ENCODE peak calls at places on chromosomes 11 and 22, in ten cellular contexts. K is naive thymus-derived CD8-positive, alpha-beta T cell; V is ELR; J is AML-193; D is EH; F is HuH-7; Z is CD8-positive, alpha-beta T cell; P is Ammon's horn; O is Right ventricle myocardium superior; C is activated CD4-positive, alpha-beta T cell treated with anti-CD3 and anti-CD28 coated beads for 36 hours. I is an unnamed sample.

GRCh38 chr11:99325807-99326206 is 305.1 kb downstream of the CNTN5 start:
- DNase-seq in K (no peak), V (peak; percentile 93), J (peak; percentile 70), D (no peak), F (no peak), Z (no peak), P (no peak), O (no peak), C (no peak), I (no peak)

GRCh38 chr22:46528121-46528610 is 9.3 kb downstream of the CELSR1 start:
- DNase-seq in K (no peak), V (peak; percentile 74), J (peak; percentile 98), D (peak; percentile 59), F (peak; percentile 98), Z (no peak), P (no peak), O (no peak), C (peak; percentile 30), I (no peak)

GRCh38 chr11:76602431-76602861 is 68.1 kb downstream of the LRRC32 start:
- DNase-seq in K (no peak), V (no peak), J (no peak), D (peak; percentile 37), F (no peak), Z (no peak), P (no peak), O (peak; percentile 80), C (no peak), I (no peak)

GRCh38 chr11:126496576-126497403 is 141.3 kb downstream of the ST3GAL4 start:
- DNase-seq in K (no peak), V (no peak), J (no peak), D (no peak), F (no peak), Z (no peak), P (no peak), O (no peak), C (no peak), I (no peak)

GRCh38 chr22:28016781-28017557 is 97.9 kb upstream of the PITPNB start:
- DNase-seq in K (no peak), V (no peak), J (no peak), D (no peak), F (no peak), Z (no peak), P (no peak), O (no peak), C (no peak), I (no peak)

GRCh38 chr11:18088974-18089373 is 16.9 kb downstream of the SAAL1 start:
- DNase-seq in K (no peak), V (no peak), J (peak; percentile 73), D (no peak), F (no peak), Z (no peak), P (no peak), O (no peak), C (no peak), I (no peak)

GRCh38 chr11:10414659-10415058 is 40.4 kb upstream of the AMPD3 start:
- DNase-seq in K (no peak), V (peak; percentile 30), J (peak; percentile 87), D (peak; percentile 84), F (no peak), Z (no peak), P (peak; percentile 74), O (peak; percentile 76), C (no peak), I (no peak)

GRCh38 chr11:130964393-130964792 is 48.1 kb upstream of the SNX19 start:
- DNase-seq in K (no peak), V (no peak), J (no peak), D (no peak), F (no peak), Z (no peak), P (no peak), O (no peak), C (no peak), I (no peak)

GRCh38 chr11:117217685-117218084 is 14.2 kb downstream of the PCSK7 start:
- DNase-seq in K (no peak), V (no peak), J (no peak), D (no peak), F (no peak), Z (no peak), P (no peak), O (no peak), C (no peak), I (no peak)

GRCh38 chr22:42080287-42080686 is 787 bp downstream of the SMDT1 start:
- DNase-seq in K (no peak), V (peak; percentile 52), J (no peak), D (peak; percentile 57), F (no peak), Z (peak; percentile 22), P (peak; percentile 62), O (peak; percentile 53), C (peak; percentile 45), I (peak; percentile 0)

GRCh38 chr11:96307748-96308133 is 35.3 kb downstream of the MAML2 start:
- DNase-seq in K (no peak), V (peak; percentile 96), J (no peak), D (peak; percentile 96), F (no peak), Z (no peak), P (no peak), O (no peak), C (no peak), I (no peak)

GRCh38 chr11:9573775-9574555 is 495 bp downstream of the WEE1 start:
- DNase-seq in K (peak; percentile 9), V (peak; percentile 31), J (no peak), D (peak; percentile 32), F (no peak), Z (peak; percentile 32), P (no peak), O (peak; percentile 53), C (peak; percentile 46), I (no peak)

GRCh38 chr11:35539781-35540281 is 14.4 kb upstream of the PAMR1 start:
- DNase-seq in K (no peak), V (peak; percentile 75), J (no peak), D (peak; percentile 96), F (no peak), Z (no peak), P (no peak), O (peak; percentile 70), C (no peak), I (no peak)

GRCh38 chr11:134283461-134284230 is 7.5 kb downstream of the GLB1L3 start:
- DNase-seq in K (no peak), V (no peak), J (no peak), D (no peak), F (no peak), Z (no peak), P (no peak), O (no peak), C (no peak), I (no peak)

GRCh38 chr11:123233978-123234340 is 38.9 kb upstream of the CLMP start:
- DNase-seq in K (no peak), V (no peak), J (no peak), D (no peak), F (no peak), Z (no peak), P (no peak), O (no peak), C (no peak), I (no peak)

GRCh38 chr11:116193321-116194114 is 579.3 kb downstream of the BUD13 start:
- DNase-seq in K (no peak), V (peak; percentile 11), J (no peak), D (peak; percentile 57), F (no peak), Z (no peak), P (peak; percentile 26), O (peak; percentile 48), C (no peak), I (peak; percentile 60)

GRCh38 chr22:42375982-42376381 is 56.2 kb downstream of the NFAM1 start:
- DNase-seq in K (no peak), V (no peak), J (no peak), D (no peak), F (no peak), Z (no peak), P (no peak), O (no peak), C (no peak), I (no peak)